ENCODE peak calls at places on chromosomes 4 and X, in eight cellular contexts. One of them, this sample, is unnamed.

GRCh38 chr4:6492861-6493667 is 20.6 kb upstream of the PPP2R2C start:
- DNase-seq in Peyer's patch: no peak
- DNase-seq in spleen: no peak
- DNase-seq in ascending aorta: peak
- DNase-seq in GM23338: peak
- DNase-seq in IMR-90: no peak
- DNase-seq in OCI-LY7: no peak
- DNase-seq in uterus: no peak
- DNase-seq in this sample: no peak

GRCh38 chr4:84319124-84319523 is 180.0 kb downstream of the NKX6-1 start:
- DNase-seq in IMR-90: peak
- DNase-seq in OCI-LY7: no peak
- DNase-seq in ascending aorta: peak
- DNase-seq in GM23338: no peak
- DNase-seq in uterus: no peak
- DNase-seq in Peyer's patch: no peak
- DNase-seq in spleen: no peak
- DNase-seq in this sample: no peak

GRCh38 chr4:128468485-128468989 is 180.9 kb upstream of the PGRMC2 start:
- DNase-seq in Peyer's patch: peak
- DNase-seq in GM23338: no peak
- DNase-seq in IMR-90: peak
- DNase-seq in uterus: peak
- DNase-seq in spleen: no peak
- DNase-seq in ascending aorta: peak
- DNase-seq in OCI-LY7: no peak
- DNase-seq in this sample: peak

GRCh38 chrX:118216086-118216485 is 99.5 kb upstream of the KLHL13 start:
- DNase-seq in uterus: no peak
- DNase-seq in spleen: no peak
- DNase-seq in IMR-90: no peak
- DNase-seq in ascending aorta: no peak
- DNase-seq in Peyer's patch: no peak
- DNase-seq in GM23338: no peak
- DNase-seq in OCI-LY7: no peak
- DNase-seq in this sample: no peak

GRCh38 chrX:6959006-6959405 is 188.5 kb upstream of the STS start:
- DNase-seq in ascending aorta: no peak
- DNase-seq in Peyer's patch: no peak
- DNase-seq in GM23338: peak
- DNase-seq in IMR-90: no peak
- DNase-seq in OCI-LY7: no peak
- DNase-seq in spleen: no peak
- DNase-seq in uterus: no peak
- DNase-seq in this sample: no peak

GRCh38 chrX:111519215-111519614 is 7.8 kb downstream of the SERTM2 start:
- DNase-seq in uterus: no peak
- DNase-seq in GM23338: peak
- DNase-seq in spleen: no peak
- DNase-seq in IMR-90: peak
- DNase-seq in ascending aorta: no peak
- DNase-seq in OCI-LY7: no peak
- DNase-seq in Peyer's patch: no peak
- DNase-seq in this sample: no peak

GRCh38 chr4:5280845-5281244 is 229.6 kb downstream of the STK32B start:
- DNase-seq in OCI-LY7: no peak
- DNase-seq in ascending aorta: no peak
- DNase-seq in uterus: no peak
- DNase-seq in IMR-90: no peak
- DNase-seq in GM23338: no peak
- DNase-seq in Peyer's patch: no peak
- DNase-seq in spleen: no peak
- DNase-seq in this sample: no peak

GRCh38 chrX:48848847-48849246 is 13.4 kb upstream of the PCSK1N start:
- DNase-seq in uterus: no peak
- DNase-seq in GM23338: no peak
- DNase-seq in OCI-LY7: no peak
- DNase-seq in Peyer's patch: no peak
- DNase-seq in spleen: no peak
- DNase-seq in IMR-90: no peak
- DNase-seq in ascending aorta: no peak
- DNase-seq in this sample: no peak

GRCh38 chr4:185677915-185678314 is 134.1 kb downstream of the SORBS2 start:
- DNase-seq in IMR-90: no peak
- DNase-seq in ascending aorta: no peak
- DNase-seq in GM23338: no peak
- DNase-seq in uterus: no peak
- DNase-seq in spleen: no peak
- DNase-seq in Peyer's patch: no peak
- DNase-seq in OCI-LY7: no peak
- DNase-seq in this sample: no peak

GRCh38 chrX:38701073-38701472 is 100.2 kb upstream of the MID1IP1 start:
- DNase-seq in spleen: no peak
- DNase-seq in OCI-LY7: no peak
- DNase-seq in IMR-90: no peak
- DNase-seq in ascending aorta: no peak
- DNase-seq in GM23338: peak
- DNase-seq in Peyer's patch: no peak
- DNase-seq in uterus: no peak
- DNase-seq in this sample: no peak

GRCh38 chr4:70133473-70133872 is 20.6 kb upstream of the PRR27 start:
- DNase-seq in GM23338: peak
- DNase-seq in spleen: no peak
- DNase-seq in ascending aorta: no peak
- DNase-seq in Peyer's patch: no peak
- DNase-seq in OCI-LY7: no peak
- DNase-seq in IMR-90: no peak
- DNase-seq in uterus: no peak
- DNase-seq in this sample: no peak

GRCh38 chrX:155899366-155899765 is 18.2 kb downstream of the VAMP7 start:
- DNase-seq in spleen: no peak
- DNase-seq in uterus: no peak
- DNase-seq in ascending aorta: no peak
- DNase-seq in Peyer's patch: no peak
- DNase-seq in GM23338: no peak
- DNase-seq in OCI-LY7: no peak
- DNase-seq in IMR-90: no peak
- DNase-seq in this sample: no peak

GRCh38 chr4:5992171-5993062 is 25.8 kb downstream of the C4orf50 start:
- DNase-seq in ascending aorta: peak
- DNase-seq in GM23338: no peak
- DNase-seq in IMR-90: no peak
- DNase-seq in uterus: no peak
- DNase-seq in Peyer's patch: no peak
- DNase-seq in spleen: no peak
- DNase-seq in OCI-LY7: peak
- DNase-seq in this sample: no peak

GRCh38 chr4:41505161-41505653 is 32.8 kb upstream of the LIMCH1 start:
- DNase-seq in OCI-LY7: no peak
- DNase-seq in IMR-90: no peak
- DNase-seq in Peyer's patch: no peak
- DNase-seq in GM23338: no peak
- DNase-seq in uterus: no peak
- DNase-seq in ascending aorta: peak
- DNase-seq in spleen: no peak
- DNase-seq in this sample: no peak

GRCh38 chr4:5051692-5052423 is 578 bp downstream of the STK32B start:
- DNase-seq in Peyer's patch: no peak
- DNase-seq in GM23338: peak
- DNase-seq in uterus: peak
- DNase-seq in spleen: no peak
- DNase-seq in OCI-LY7: no peak
- DNase-seq in IMR-90: peak
- DNase-seq in ascending aorta: no peak
- DNase-seq in this sample: no peak

GRCh38 chr4:110020139-110020538 is 107.5 kb downstream of the EGF start:
- DNase-seq in GM23338: peak
- DNase-seq in OCI-LY7: no peak
- DNase-seq in Peyer's patch: no peak
- DNase-seq in ascending aorta: no peak
- DNase-seq in IMR-90: peak
- DNase-seq in uterus: no peak
- DNase-seq in spleen: no peak
- DNase-seq in this sample: no peak

GRCh38 chr4:137740192-137740591 is 207.9 kb upstream of the PCDH18 start:
- DNase-seq in GM23338: no peak
- DNase-seq in uterus: no peak
- DNase-seq in IMR-90: peak
- DNase-seq in spleen: no peak
- DNase-seq in Peyer's patch: no peak
- DNase-seq in ascending aorta: no peak
- DNase-seq in OCI-LY7: no peak
- DNase-seq in this sample: no peak

GRCh38 chrX:133776072-133776471 is 209.3 kb downstream of the GPC3 start:
- DNase-seq in spleen: no peak
- DNase-seq in IMR-90: no peak
- DNase-seq in uterus: no peak
- DNase-seq in Peyer's patch: no peak
- DNase-seq in GM23338: peak
- DNase-seq in ascending aorta: no peak
- DNase-seq in OCI-LY7: no peak
- DNase-seq in this sample: peak

GRCh38 chrX:9241427-9241826 is 207.5 kb upstream of the FAM9B start:
- DNase-seq in OCI-LY7: no peak
- DNase-seq in Peyer's patch: no peak
- DNase-seq in uterus: no peak
- DNase-seq in ascending aorta: no peak
- DNase-seq in IMR-90: no peak
- DNase-seq in spleen: no peak
- DNase-seq in GM23338: no peak
- DNase-seq in this sample: no peak

GRCh38 chr4:48708610-48709009 is 71.5 kb downstream of the FRYL start:
- DNase-seq in OCI-LY7: no peak
- DNase-seq in ascending aorta: no peak
- DNase-seq in spleen: no peak
- DNase-seq in IMR-90: no peak
- DNase-seq in GM23338: no peak
- DNase-seq in uterus: no peak
- DNase-seq in Peyer's patch: no peak
- DNase-seq in this sample: no peak

GRCh38 chr4:122784261-122784660 is 42.4 kb upstream of the FGF2 start:
- DNase-seq in GM23338: peak
- DNase-seq in IMR-90: no peak
- DNase-seq in ascending aorta: no peak
- DNase-seq in uterus: no peak
- DNase-seq in spleen: no peak
- DNase-seq in Peyer's patch: no peak
- DNase-seq in OCI-LY7: no peak
- DNase-seq in this sample: no peak
- H3K27ac ChIP-seq in GM23338: peak
- H3K27ac ChIP-seq in IMR-90: no peak
- H3K27ac ChIP-seq in ascending aorta: peak
- H3K27ac ChIP-seq in uterus: no peak
- H3K27ac ChIP-seq in spleen: no peak
- H3K27ac ChIP-seq in Peyer's patch: no peak
- H3K27ac ChIP-seq in OCI-LY7: no peak
- H3K27ac ChIP-seq in this sample: no peak

GRCh38 chrX:21839334-21840198 is at the start of gene MBTPS2:
- DNase-seq in IMR-90: peak
- DNase-seq in uterus: peak
- DNase-seq in Peyer's patch: peak
- DNase-seq in GM23338: peak
- DNase-seq in OCI-LY7: peak
- DNase-seq in spleen: peak
- DNase-seq in ascending aorta: peak
- DNase-seq in this sample: peak
- TF ChIP-seq CTCF in IMR-90: peak
- TF ChIP-seq CTCF in uterus: peak
- TF ChIP-seq CTCF in Peyer's patch: no peak
- TF ChIP-seq CTCF in GM23338: peak
- TF ChIP-seq CTCF in OCI-LY7: peak
- TF ChIP-seq CTCF in spleen: no peak
- TF ChIP-seq CTCF in ascending aorta: no peak
- TF ChIP-seq CTCF in this sample: no peak

GRCh38 chr4:75919914-75920313 is 17.7 kb upstream of the PPEF2 start:
- DNase-seq in spleen: no peak
- DNase-seq in GM23338: no peak
- DNase-seq in ascending aorta: no peak
- DNase-seq in OCI-LY7: no peak
- DNase-seq in uterus: no peak
- DNase-seq in IMR-90: peak
- DNase-seq in Peyer's patch: no peak
- DNase-seq in this sample: no peak

GRCh38 chr4:75920327-75920726 is 18.1 kb upstream of the PPEF2 start:
- DNase-seq in spleen: no peak
- DNase-seq in OCI-LY7: no peak
- DNase-seq in IMR-90: no peak
- DNase-seq in GM23338: no peak
- DNase-seq in ascending aorta: no peak
- DNase-seq in Peyer's patch: no peak
- DNase-seq in uterus: no peak
- DNase-seq in this sample: no peak

GRCh38 chr4:75921910-75922309 is 18.9 kb downstream of the NAAA start:
- DNase-seq in IMR-90: no peak
- DNase-seq in ascending aorta: no peak
- DNase-seq in uterus: no peak
- DNase-seq in GM23338: no peak
- DNase-seq in Peyer's patch: no peak
- DNase-seq in spleen: no peak
- DNase-seq in OCI-LY7: no peak
- DNase-seq in this sample: no peak

GRCh38 chr4:75912968-75913367 is 10.7 kb upstream of the PPEF2 start:
- DNase-seq in OCI-LY7: no peak
- DNase-seq in GM23338: no peak
- DNase-seq in Peyer's patch: no peak
- DNase-seq in ascending aorta: no peak
- DNase-seq in spleen: no peak
- DNase-seq in uterus: no peak
- DNase-seq in IMR-90: no peak
- DNase-seq in this sample: no peak

DNA sequence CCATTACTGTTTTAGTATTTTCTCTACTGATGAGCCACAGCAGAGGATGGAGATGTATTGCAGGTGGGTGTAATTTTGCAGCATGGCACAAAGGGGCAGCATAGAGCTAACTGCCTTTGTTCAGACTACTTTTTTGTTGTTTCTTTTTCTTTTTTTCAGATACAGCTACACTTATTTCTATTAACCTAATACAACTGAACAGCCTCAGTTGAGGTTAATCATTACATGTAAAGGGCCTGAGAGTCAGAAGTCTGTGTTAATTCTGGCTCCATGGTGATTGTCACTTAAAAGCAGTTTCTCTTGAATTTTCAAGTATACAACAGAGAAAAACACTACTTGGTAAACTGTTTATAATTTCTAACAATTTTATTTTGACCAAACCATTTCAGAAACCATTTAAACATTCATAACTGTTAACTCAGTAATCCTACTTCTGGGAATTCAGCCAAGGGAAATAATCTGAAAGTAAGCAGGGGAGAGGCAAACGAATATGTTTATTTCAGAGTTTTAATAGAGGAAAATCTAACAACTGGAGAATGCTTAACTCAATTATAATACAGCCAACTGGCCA is 13.9 kb upstream of the PPEF2 start:
- DNase-seq in OCI-LY7: peak
- DNase-seq in Peyer's patch: no peak
- DNase-seq in spleen: no peak
- DNase-seq in ascending aorta: no peak
- DNase-seq in uterus: no peak
- DNase-seq in IMR-90: peak
- DNase-seq in GM23338: peak
- DNase-seq in this sample: peak
- H3K27ac ChIP-seq in OCI-LY7: no peak
- H3K27ac ChIP-seq in Peyer's patch: peak
- H3K27ac ChIP-seq in spleen: no peak
- H3K27ac ChIP-seq in ascending aorta: peak
- H3K27ac ChIP-seq in uterus: no peak
- H3K27ac ChIP-seq in IMR-90: no peak
- H3K27ac ChIP-seq in GM23338: peak
- H3K27ac ChIP-seq in this sample: no peak

GRCh38 chrX:125998432-125998831 is 167.7 kb downstream of the DCAF12L2 start:
- DNase-seq in IMR-90: no peak
- DNase-seq in Peyer's patch: no peak
- DNase-seq in GM23338: peak
- DNase-seq in uterus: no peak
- DNase-seq in spleen: no peak
- DNase-seq in ascending aorta: no peak
- DNase-seq in OCI-LY7: peak
- DNase-seq in this sample: no peak
- TF ChIP-seq CTCF in IMR-90: peak
- TF ChIP-seq CTCF in Peyer's patch: no peak
- TF ChIP-seq CTCF in GM23338: peak
- TF ChIP-seq CTCF in uterus: no peak
- TF ChIP-seq CTCF in spleen: no peak
- TF ChIP-seq CTCF in ascending aorta: no peak
- TF ChIP-seq CTCF in OCI-LY7: peak
- TF ChIP-seq CTCF in this sample: peak